ENCODE peak calls at places on chromosome 11, in six cellular contexts. Y is lower lobe of right lung, M is chondrocyte, K is A549, O is brain microvascular endothelial cell, H is upper lobe of right lung. T is an unnamed sample.

GRCh38 chr11:65854871-65855837 is 2.8 kb downstream of the CFL1 start:
- DNase-seq in Y (no peak), M (peak), K (no peak), O (no peak), H (peak), T (no peak)

GRCh38 chr11:33266418-33267215 is 9.4 kb downstream of the HIPK3 start:
- DNase-seq in Y (no peak), M (no peak), K (peak), O (peak), H (peak), T (peak)

GRCh38 chr11:78203184-78203583 is 14.5 kb downstream of the USP35 start:
- DNase-seq in Y (no peak), M (no peak), K (no peak), O (no peak), H (no peak), T (no peak)

GRCh38 chr11:115134886-115135285 is 369.3 kb downstream of the CADM1 start:
- DNase-seq in Y (no peak), M (no peak), K (no peak), O (no peak), H (no peak), T (no peak)

GRCh38 chr11:117818036-117818858 is 6.3 kb downstream of the FXYD2 start:
- DNase-seq in Y (peak), M (peak), K (peak), O (peak), H (no peak), T (no peak)

GRCh38 chr11:129247129-129247528 is 55.0 kb upstream of the ARHGAP32 start:
- DNase-seq in Y (no peak), M (no peak), K (peak), O (peak), H (no peak), T (no peak)

GRCh38 chr11:14455648-14456430 is 43.8 kb downstream of the COPB1 start:
- DNase-seq in Y (no peak), M (no peak), K (no peak), O (no peak), H (no peak), T (no peak)

GRCh38 chr11:105486929-105487328 is 122.9 kb upstream of the GRIA4 start:
- DNase-seq in Y (no peak), M (no peak), K (no peak), O (no peak), H (no peak), T (no peak)

GRCh38 chr11:67288452-67289225 is 464 bp upstream of the ANKRD13D start:
- DNase-seq in Y (peak), M (no peak), K (peak), O (peak), H (peak), T (peak)

GRCh38 chr11:129258205-129258604 is 66.1 kb upstream of the ARHGAP32 start:
- DNase-seq in Y (no peak), M (no peak), K (no peak), O (no peak), H (no peak), T (no peak)

GRCh38 chr11:85595285-85595884 is 31.8 kb downstream of the DLG2 start:
- DNase-seq in Y (no peak), M (no peak), K (peak), O (no peak), H (no peak), T (no peak)

GRCh38 chr11:11584446-11584810 is 37.4 kb downstream of the GALNT18 start:
- DNase-seq in Y (no peak), M (no peak), K (peak), O (peak), H (no peak), T (peak)

GRCh38 chr11:1382831-1383607 is 6.7 kb upstream of the BRSK2 start:
- DNase-seq in Y (peak), M (no peak), K (peak), O (peak), H (peak), T (peak)

GRCh38 chr11:2996976-2997375 is 4.8 kb upstream of the NAP1L4 start:
- DNase-seq in Y (no peak), M (no peak), K (no peak), O (no peak), H (no peak), T (no peak)

GRCh38 chr11:2672553-2673249 is 27.1 kb downstream of the KCNQ1OT1 start:
- DNase-seq in Y (no peak), M (peak), K (no peak), O (no peak), H (peak), T (no peak)

GRCh38 chr11:61555051-61555969 is 25.6 kb downstream of the SYT7 start:
- DNase-seq in Y (no peak), M (no peak), K (no peak), O (no peak), H (no peak), T (no peak)

GRCh38 chr11:126426126-126426525 is 70.6 kb downstream of the ST3GAL4 start:
- DNase-seq in Y (no peak), M (no peak), K (no peak), O (no peak), H (no peak), T (no peak)

GRCh38 chr11:45485070-45485716 is 180.2 kb downstream of the CHST1 start:
- DNase-seq in Y (no peak), M (no peak), K (no peak), O (no peak), H (no peak), T (no peak)

GRCh38 chr11:76752321-76753175 is 30.6 kb upstream of the TSKU start:
- DNase-seq in Y (peak), M (no peak), K (no peak), O (peak), H (peak), T (peak)

GRCh38 chr11:76781046-76781801 is 1.9 kb upstream of the TSKU start:
- DNase-seq in Y (no peak), M (peak), K (no peak), O (no peak), H (no peak), T (no peak)

GRCh38 chr11:117249571-117249970 is 17.1 kb downstream of the RNF214 start:
- DNase-seq in Y (no peak), M (no peak), K (no peak), O (no peak), H (no peak), T (no peak)

GRCh38 chr11:74685905-74686304 is 45.3 kb downstream of the CHRDL2 start:
- DNase-seq in Y (peak), M (no peak), K (no peak), O (no peak), H (peak), T (no peak)

GRCh38 chr11:111413849-111414248 is 34.8 kb upstream of the POU2AF1 start:
- DNase-seq in Y (no peak), M (no peak), K (no peak), O (no peak), H (no peak), T (no peak)

GRCh38 chr11:79437981-79438630 is 2.7 kb downstream of the TENM4 start:
- DNase-seq in Y (no peak), M (peak), K (no peak), O (no peak), H (no peak), T (no peak)

GRCh38 chr11:30313580-30313979 is 9.3 kb upstream of the ARL14EP start:
- DNase-seq in Y (no peak), M (no peak), K (no peak), O (no peak), H (no peak), T (no peak)

GRCh38 chr11:78070606-78071005 is 6.9 kb downstream of the THRSP start:
- DNase-seq in Y (no peak), M (no peak), K (no peak), O (no peak), H (no peak), T (no peak)

GRCh38 chr11:104275992-104276391 is 112.0 kb upstream of the PDGFD start:
- DNase-seq in Y (no peak), M (no peak), K (peak), O (no peak), H (no peak), T (no peak)

GRCh38 chr11:76256448-76256847 is 50.1 kb upstream of the WNT11 start:
- DNase-seq in Y (no peak), M (no peak), K (no peak), O (no peak), H (no peak), T (no peak)

GRCh38 chr11:14764899-14765527 is 121.4 kb downstream of the PDE3B start:
- DNase-seq in Y (no peak), M (no peak), K (no peak), O (peak), H (no peak), T (no peak)

GRCh38 chr11:14358729-14359439 is at the start of gene RRAS2:
- DNase-seq in Y (peak), M (no peak), K (peak), O (peak), H (peak), T (peak)

GRCh38 chr11:46745995-46746394 is 27.0 kb downstream of the F2 start:
- DNase-seq in Y (no peak), M (no peak), K (no peak), O (no peak), H (no peak), T (no peak)

GRCh38 chr11:132962026-132962425 is 570.3 kb downstream of the OPCML start:
- DNase-seq in Y (no peak), M (no peak), K (no peak), O (peak), H (no peak), T (no peak)

GRCh38 chr11:108221401-108221800 is 1.0 kb downstream of the NPAT start:
- DNase-seq in Y (no peak), M (no peak), K (no peak), O (peak), H (no peak), T (no peak)

GRCh38 chr11:67437082-67437821 is at the start of gene PTPRCAP:
- DNase-seq in Y (no peak), M (peak), K (no peak), O (no peak), H (no peak), T (no peak)

GRCh38 chr11:123560001-123560400 is 94.4 kb downstream of the SCN3B start:
- DNase-seq in Y (no peak), M (no peak), K (no peak), O (peak), H (peak), T (no peak)

GRCh38 chr11:85810871-85811611 is at the start of gene SYTL2:
- DNase-seq in Y (peak), M (no peak), K (peak), O (peak), H (peak), T (peak)

GRCh38 chr11:15770798-15771414 is 585.4 kb downstream of the SOX6 start:
- DNase-seq in Y (peak), M (no peak), K (peak), O (peak), H (peak), T (peak)

GRCh38 chr11:130278151-130278550 is 36.6 kb downstream of the ZBTB44 start:
- DNase-seq in Y (no peak), M (no peak), K (no peak), O (no peak), H (no peak), T (no peak)

GRCh38 chr11:6202036-6202435 is 3.0 kb downstream of the OR52W1 start:
- DNase-seq in Y (no peak), M (no peak), K (no peak), O (no peak), H (no peak), T (no peak)

GRCh38 chr11:93645938-93646337 is 15.5 kb upstream of the CEP295 start:
- DNase-seq in Y (no peak), M (no peak), K (no peak), O (no peak), H (no peak), T (no peak)

GRCh38 chr11:93652161-93652597 is 9.3 kb upstream of the CEP295 start:
- DNase-seq in Y (no peak), M (no peak), K (peak), O (peak), H (no peak), T (peak)

GRCh38 chr11:93646399-93646798 is 15.1 kb upstream of the CEP295 start:
- DNase-seq in Y (no peak), M (no peak), K (no peak), O (no peak), H (no peak), T (no peak)

GRCh38 chr11:93651052-93651451 is 10.4 kb upstream of the CEP295 start:
- DNase-seq in Y (no peak), M (no peak), K (no peak), O (no peak), H (no peak), T (no peak)

DNA sequence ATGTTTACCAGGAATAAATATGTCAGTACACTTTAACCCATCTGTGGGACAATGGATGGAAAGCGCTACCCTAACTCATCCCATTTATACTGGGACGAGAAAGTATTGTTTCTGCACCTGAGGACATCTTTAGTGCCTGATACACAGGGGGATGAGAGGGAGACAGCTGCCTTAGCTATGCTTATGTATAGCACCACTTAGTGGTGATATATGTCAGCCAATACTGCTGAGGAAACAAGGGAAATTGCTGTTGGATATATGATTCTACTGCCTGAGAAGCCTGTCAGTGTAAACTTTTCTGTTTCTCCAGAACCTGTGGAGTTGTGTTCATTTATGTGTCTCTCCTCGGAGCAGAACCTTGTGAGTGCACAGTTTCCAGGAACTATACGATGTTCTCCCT is 13.3 kb upstream of the CEP295 start:
- DNase-seq in Y (no peak), M (no peak), K (peak), O (peak), H (no peak), T (no peak)
- TF ChIP-seq CTCF in Y (no peak), M (peak), K (peak), O (peak), H (no peak), T (no peak)

GRCh38 chr11:71936825-71937224 is 8.0 kb downstream of the RNF121 start:
- DNase-seq in Y (no peak), M (no peak), K (peak), O (peak), H (no peak), T (no peak)

GRCh38 chr11:71931245-71931602 is 2.4 kb downstream of the RNF121 start:
- DNase-seq in Y (no peak), M (no peak), K (no peak), O (peak), H (no peak), T (no peak)

GRCh38 chr11:71933141-71933933 is 4.5 kb downstream of the RNF121 start:
- DNase-seq in Y (no peak), M (no peak), K (no peak), O (no peak), H (no peak), T (no peak)

GRCh38 chr11:71935338-71935925 is 6.6 kb downstream of the RNF121 start:
- DNase-seq in Y (no peak), M (no peak), K (no peak), O (no peak), H (no peak), T (no peak)

DNA sequence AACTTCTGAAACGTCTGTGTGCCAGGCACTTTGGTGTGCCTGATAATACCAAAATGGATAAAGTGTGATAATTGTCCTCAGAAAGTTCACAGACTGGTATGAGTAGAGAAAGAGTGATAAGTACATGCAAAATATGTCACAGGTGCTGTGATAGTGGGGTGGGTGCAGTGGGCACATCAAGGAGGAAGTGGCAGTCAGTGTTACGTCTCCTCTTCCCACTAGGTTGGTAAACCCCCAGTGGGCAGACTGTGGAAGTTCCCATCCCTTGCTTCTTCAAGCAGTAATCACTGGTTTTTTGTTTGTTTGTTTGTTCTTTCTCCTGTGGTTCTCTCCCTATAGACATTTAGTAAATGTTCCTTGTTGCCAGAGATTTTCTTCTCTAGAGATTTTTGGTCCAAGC is 5.4 kb downstream of the RNF121 start:
- DNase-seq in Y (no peak), M (no peak), K (no peak), O (no peak), H (no peak), T (no peak)
- TF ChIP-seq CTCF in Y (no peak), M (peak), K (no peak), O (no peak), H (no peak), T (no peak)

GRCh38 chr11:69448471-69449284 is 32.8 kb upstream of the LINC01488 start:
- DNase-seq in Y (no peak), M (peak), K (no peak), O (no peak), H (no peak), T (no peak)

GRCh38 chr11:69450857-69451220 is 30.6 kb upstream of the LINC01488 start:
- DNase-seq in Y (no peak), M (no peak), K (no peak), O (no peak), H (no peak), T (no peak)

GRCh38 chr11:69450064-69450856 is 31.2 kb upstream of the LINC01488 start:
- DNase-seq in Y (no peak), M (no peak), K (no peak), O (no peak), H (no peak), T (no peak)

GRCh38 chr11:69447786-69448185 is 33.7 kb upstream of the LINC01488 start:
- DNase-seq in Y (peak), M (peak), K (no peak), O (no peak), H (no peak), T (peak)

DNA sequence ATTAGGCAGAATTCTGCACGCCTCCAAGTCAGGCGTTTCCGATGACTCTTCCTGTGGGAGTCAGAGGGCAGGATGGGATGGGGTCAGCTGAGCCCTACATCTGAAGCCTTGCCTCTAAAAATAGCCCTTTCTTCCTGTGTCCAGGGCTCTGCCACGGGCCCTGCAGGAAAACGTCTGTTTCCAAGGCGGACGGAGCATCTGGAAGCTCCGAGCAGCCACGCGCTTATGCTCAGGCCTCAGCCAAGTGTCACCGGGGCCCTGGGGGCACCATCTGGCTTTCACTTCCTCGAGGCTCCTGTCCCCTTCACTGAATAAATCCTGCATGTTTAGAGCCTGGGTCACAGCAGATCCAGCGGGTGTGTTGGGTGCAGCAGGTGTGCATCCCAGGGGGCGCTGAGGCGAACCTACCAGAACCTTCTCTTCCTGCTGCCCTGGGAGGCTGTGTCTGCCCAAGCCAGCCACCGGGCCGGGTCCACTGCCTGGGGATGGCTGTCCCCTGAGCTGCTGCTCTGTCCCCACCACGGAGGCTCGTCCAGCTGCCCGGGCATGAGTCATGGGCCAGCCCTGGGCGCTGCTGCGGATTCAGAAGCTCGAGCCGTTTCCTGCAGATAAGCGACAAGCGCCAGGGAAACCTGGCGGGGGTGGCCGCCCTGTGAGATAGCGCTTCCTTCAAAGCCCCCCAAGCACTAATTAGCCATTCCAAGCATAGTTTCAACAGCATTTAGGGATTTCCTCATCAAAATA is 32.0 kb upstream of the LINC01488 start:
- DNase-seq in Y (peak), M (no peak), K (no peak), O (peak), H (no peak), T (peak)
- TF ChIP-seq CTCF in Y (no peak), M (peak), K (no peak), O (peak), H (no peak), T (no peak)

GRCh38 chr11:63248966-63249365 is 5.6 kb upstream of the SLC22A25 start:
- DNase-seq in Y (no peak), M (no peak), K (no peak), O (no peak), H (no peak), T (no peak)
- TF ChIP-seq CTCF in Y (no peak), M (no peak), K (no peak), O (no peak), H (no peak), T (no peak)

GRCh38 chr11:101975734-101976133 is 59.4 kb upstream of the ANGPTL5 start:
- DNase-seq in Y (no peak), M (no peak), K (no peak), O (no peak), H (no peak), T (no peak)

GRCh38 chr11:101974771-101975170 is 58.4 kb upstream of the ANGPTL5 start:
- DNase-seq in Y (no peak), M (no peak), K (no peak), O (no peak), H (no peak), T (no peak)

GRCh38 chr11:101974255-101974654 is 57.9 kb upstream of the ANGPTL5 start:
- DNase-seq in Y (no peak), M (no peak), K (peak), O (no peak), H (no peak), T (no peak)
- TF ChIP-seq CTCF in Y (no peak), M (peak), K (peak), O (peak), H (peak), T (no peak)

DNA sequence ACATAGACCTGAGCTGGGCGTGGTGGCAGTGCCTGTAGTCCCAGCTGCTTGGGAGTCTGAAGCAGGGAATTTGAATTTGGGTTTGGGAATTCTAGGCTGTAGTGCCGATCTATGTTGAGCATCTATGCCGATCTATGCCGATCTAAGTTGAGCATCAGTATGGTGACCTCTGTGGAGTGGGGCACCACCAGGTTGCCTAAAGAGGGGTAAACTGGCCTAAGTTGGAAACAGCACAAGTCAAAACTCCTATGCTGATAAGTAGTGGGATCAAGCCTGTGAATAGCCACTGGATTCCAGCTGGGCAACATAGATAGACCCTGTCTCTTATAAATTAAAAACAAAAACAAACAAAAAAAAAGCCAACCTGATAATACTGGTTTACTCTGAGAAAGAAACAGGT is 7.4 kb downstream of the WEE1 start:
- DNase-seq in Y (no peak), M (no peak), K (no peak), O (no peak), H (no peak), T (no peak)
- TF ChIP-seq CTCF in Y (no peak), M (no peak), K (no peak), O (no peak), H (no peak), T (no peak)

T was measured in Calu3.